ENCODE peak calls at places on chromosome 15, in four cellular contexts. F is SK-N-SH, Z is K562, U is HepG2. V is an unnamed sample. For H3K4me1, the result is how much of the 10 kb centered on the place peaks cover.

GRCh38 chr15:80456517-80457497 is 52.6 kb downstream of the ARNT2 start:
- DNase-seq in Z (no peak), F (no peak), U (no peak), V (no peak)

GRCh38 chr15:67506775-67507747 is 13.9 kb upstream of the C15orf61 start:
- DNase-seq in U (no peak), F (no peak), Z (no peak), V (no peak)

GRCh38 chr15:90580086-90580485 is 50.4 kb downstream of the CRTC3 start:
- DNase-seq in U (no peak), F (no peak), Z (no peak), V (no peak)

GRCh38 chr15:64490598-64491259 is 30.4 kb downstream of the ZNF609 start:
- DNase-seq in Z (no peak), F (no peak), U (no peak), V (no peak)

GRCh38 chr15:100726070-100726420 is 123.7 kb downstream of the ASB7 start:
- DNase-seq in Z (no peak), U (no peak), F (peak), V (no peak)

GRCh38 chr15:65400760-65401606 is 21.8 kb downstream of the IGDCC4 start:
- DNase-seq in U (peak), F (peak), Z (peak), V (no peak)

GRCh38 chr15:52183562-52184173 is 7.5 kb downstream of the GNB5 start:
- DNase-seq in U (no peak), Z (peak), F (peak), V (no peak)

GRCh38 chr15:70584838-70585706 is 178.3 kb downstream of the UACA start:
- DNase-seq in F (peak), Z (no peak), U (peak), V (no peak)

GRCh38 chr15:57565326-57565725 is 26.4 kb upstream of the MYZAP start:
- DNase-seq in Z (no peak), U (no peak), F (no peak), V (no peak)

GRCh38 chr15:44289352-44289790 is 852 bp downstream of the GOLM2 start:
- DNase-seq in F (no peak), U (no peak), Z (no peak), V (no peak)

GRCh38 chr15:61655881-61656280 is 404.4 kb downstream of the VPS13C start:
- DNase-seq in Z (no peak), F (no peak), U (no peak), V (no peak)

GRCh38 chr15:80816049-80816653 is 37.0 kb downstream of the CEMIP start:
- DNase-seq in U (no peak), F (no peak), Z (no peak), V (no peak)

GRCh38 chr15:53675832-53676231 is 83.6 kb downstream of the WDR72 start:
- DNase-seq in Z (no peak), U (no peak), F (no peak), V (no peak)

GRCh38 chr15:96736384-96736783 is 405.9 kb downstream of the NR2F2 start:
- DNase-seq in U (no peak), F (no peak), Z (no peak), V (no peak)

GRCh38 chr15:52735231-52736089 is 54.7 kb downstream of the ONECUT1 start:
- DNase-seq in F (peak), Z (peak), U (peak), V (peak)

GRCh38 chr15:79314811-79315210 is 3.9 kb downstream of the TMED3 start:
- DNase-seq in Z (no peak), U (no peak), F (no peak), V (no peak)

GRCh38 chr15:40867200-40867599 is 6.8 kb downstream of the RHOV start:
- DNase-seq in U (no peak), Z (no peak), F (no peak), V (no peak)

GRCh38 chr15:96340611-96341464 is 10.3 kb downstream of the NR2F2 start:
- DNase-seq in F (peak), U (no peak), Z (no peak), V (no peak)

GRCh38 chr15:66865622-66866611 is 163.9 kb downstream of the SMAD6 start:
- DNase-seq in Z (no peak), U (no peak), F (no peak), V (peak)

GRCh38 chr15:65939901-65940617 is 70.8 kb downstream of the RAB11A start:
- DNase-seq in Z (no peak), U (no peak), F (no peak), V (no peak)

GRCh38 chr15:40878785-40879184 is 4.8 kb upstream of the RHOV start:
- DNase-seq in F (no peak), U (no peak), Z (peak), V (no peak)

GRCh38 chr15:68411276-68411675 is 20.7 kb downstream of the ITGA11 start:
- DNase-seq in U (no peak), F (no peak), Z (no peak), V (no peak)

GRCh38 chr15:85515212-85515611 is 134.8 kb downstream of the AKAP13 start:
- DNase-seq in Z (no peak), F (no peak), U (peak), V (no peak)

GRCh38 chr15:58985443-58985842 is 2.0 kb upstream of the RNF111 start:
- DNase-seq in Z (peak), F (no peak), U (peak), V (no peak)

GRCh38 chr15:35697549-35698299 is 151.8 kb upstream of the DPH6 start:
- DNase-seq in F (no peak), U (no peak), Z (no peak), V (no peak)

DNA sequence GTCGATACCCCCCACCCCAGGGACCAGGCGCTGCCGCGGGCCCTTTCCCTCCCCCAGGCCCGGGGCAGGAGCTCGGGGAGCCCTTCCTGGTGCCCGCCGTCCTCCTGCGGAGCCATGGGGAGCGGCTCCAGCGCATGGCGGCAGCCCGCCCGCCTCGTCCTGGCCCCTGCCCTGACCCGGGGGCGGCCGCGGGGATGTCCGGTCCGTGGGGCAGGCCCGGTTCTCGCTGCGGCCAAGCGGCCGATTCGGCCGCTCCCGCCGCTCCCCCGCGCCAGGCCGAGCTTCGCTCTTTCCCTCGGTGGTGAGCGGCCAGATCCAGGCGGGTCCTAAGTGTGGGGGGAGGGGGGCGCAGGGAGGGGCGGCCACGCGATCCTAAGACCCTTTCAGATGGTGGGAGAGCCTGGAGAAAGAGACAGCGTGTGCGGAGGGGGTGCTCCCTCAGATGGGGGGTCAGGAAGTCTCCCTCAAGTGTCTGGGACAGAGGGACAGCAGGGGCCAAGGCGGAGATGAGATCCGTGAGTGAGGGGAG is 1.3 kb downstream of the NEIL1 start:
- DNase-seq in F (peak), Z (peak), U (no peak), V (no peak)
- TF ChIP-seq USF2 in F (no peak), Z (no peak), U (no peak), V (no peak)

GRCh38 chr15:50049871-50050270 is 69.2 kb downstream of the ATP8B4 start:
- DNase-seq in F (no peak), U (no peak), Z (no peak), V (no peak)
- H3K4me1 ChIP-seq in F (under half), U (under half), Z (under half), V (under half)

DNA sequence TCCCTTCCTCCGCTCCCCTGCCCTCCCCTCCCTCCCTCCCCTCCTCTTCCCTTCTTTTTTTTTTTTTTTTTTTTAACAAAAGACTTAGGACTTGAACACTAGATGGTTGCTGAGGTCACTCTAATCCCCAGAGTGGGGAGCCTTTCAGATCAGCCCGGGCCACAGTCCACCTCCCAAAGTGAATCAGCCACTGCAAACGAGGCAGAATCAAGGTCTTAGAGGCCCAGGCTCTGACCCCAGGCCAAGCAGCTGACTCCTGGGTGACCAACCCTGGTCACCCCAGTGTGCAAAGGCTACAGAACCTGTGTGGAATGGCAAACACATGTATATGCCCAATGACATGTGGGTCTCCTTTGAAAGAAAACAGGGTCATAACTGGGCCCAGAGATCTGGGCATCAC is 18.3 kb upstream of the EHD4 start:
- DNase-seq in U (no peak), F (no peak), Z (no peak), V (no peak)
- TF ChIP-seq ZBTB33 in U (no peak), F (no peak), Z (no peak), V (no peak)

DNA sequence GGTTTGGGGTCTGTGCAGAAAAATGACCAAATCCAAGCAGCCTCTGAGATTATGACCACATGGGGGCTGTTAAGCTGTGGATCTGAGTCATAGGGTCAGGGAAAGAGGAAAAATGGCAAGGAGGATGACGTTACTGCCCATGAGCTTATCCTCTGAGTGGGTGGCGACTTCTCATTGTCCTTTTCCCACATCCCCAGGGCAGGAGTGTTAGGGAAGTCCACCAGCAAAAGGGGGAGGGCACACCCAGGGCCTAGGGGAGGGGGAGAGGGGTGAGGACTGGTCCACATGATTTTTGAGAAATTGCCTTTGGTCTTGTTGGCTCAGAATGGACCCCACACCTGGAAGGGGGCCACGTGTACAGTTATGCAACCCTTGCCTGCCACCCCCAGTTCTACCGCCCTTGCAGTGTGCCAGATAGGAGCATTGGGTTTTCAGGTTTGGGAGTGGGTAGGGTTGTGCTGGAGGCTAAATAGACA is 2.6 kb downstream of the CD276 start:
- DNase-seq in U (no peak), F (no peak), Z (no peak), V (no peak)
- TF ChIP-seq USF2 in U (no peak), F (no peak), Z (no peak), V (no peak)

DNA sequence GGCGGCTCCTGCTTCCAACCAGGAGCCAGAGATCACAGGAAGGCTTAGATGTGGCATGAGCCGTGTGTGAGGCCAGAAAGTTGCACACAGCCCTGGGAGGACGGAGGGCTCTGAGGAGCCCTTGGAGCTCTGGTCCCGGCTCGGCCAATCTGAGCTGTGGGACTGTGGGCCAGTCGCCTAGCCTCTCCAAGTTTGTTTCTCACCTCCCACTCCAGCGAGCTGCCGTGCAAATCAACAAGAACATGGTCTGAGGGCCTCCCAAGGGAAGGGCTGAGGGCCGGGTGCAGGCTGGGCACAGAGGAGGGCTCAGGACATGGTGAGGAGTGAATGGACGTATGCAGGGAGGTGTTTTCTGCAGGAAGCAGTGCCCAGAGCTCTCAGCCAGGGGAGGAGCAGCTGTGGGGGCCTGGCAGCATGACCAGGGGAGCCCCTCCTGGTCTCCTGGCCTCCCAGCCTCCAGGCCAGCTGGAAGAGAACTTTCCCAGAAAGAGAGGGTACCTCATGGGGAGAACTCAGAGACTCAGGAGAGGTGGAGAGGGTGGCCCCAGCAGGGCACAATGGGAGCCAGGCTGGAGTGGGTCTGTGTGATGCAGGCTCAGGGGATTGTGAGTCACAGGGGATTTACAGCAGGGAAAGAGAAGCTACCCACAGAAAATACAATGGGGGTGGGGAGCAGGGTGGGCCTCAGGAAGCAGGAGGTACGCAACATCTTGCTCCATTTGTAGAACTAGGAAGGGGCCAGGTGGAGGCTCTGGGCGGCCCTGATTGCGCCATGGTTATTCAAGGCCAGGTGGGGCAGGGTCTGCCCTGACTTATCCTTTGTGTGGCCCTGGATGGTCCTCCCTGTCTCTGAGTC is 24.8 kb downstream of the PSTPIP1 start:
- DNase-seq in Z (no peak), F (no peak), U (no peak), V (no peak)
- H3K4me1 ChIP-seq in Z (under half), F (under half), U (under half), V (under half)

V was measured in GM12878.